ENCODE peak calls at places on chromosomes 3 and 15, in six cellular contexts. Y is esophagus squamous epithelium, M is left ventricle myocardium inferior, H is Peyer's patch, W is upper lobe of left lung, E is neuronal stem cell. A is an unnamed sample.

GRCh38 chr3:16866447-16867025 is 18.2 kb upstream of the PLCL2 start:
- DNase-seq in M (no peak), W (no peak), H (no peak), Y (no peak), E (no peak), A (no peak)

GRCh38 chr15:35014265-35014664 is 26.2 kb upstream of the ZNF770 start:
- DNase-seq in M (no peak), E (no peak), Y (no peak), W (no peak), H (no peak), A (no peak)

GRCh38 chr3:197736491-197737318 is at the start of gene RUBCN:
- DNase-seq in Y (peak; percentile 80), H (peak; percentile 97), E (peak; percentile 93), W (peak; percentile 98), M (peak; percentile 95), A (peak; percentile 97)

GRCh38 chr15:39869251-39869650 is 50.8 kb downstream of the GPR176 start:
- DNase-seq in Y (no peak), H (no peak), M (no peak), W (no peak), E (no peak), A (no peak)

GRCh38 chr3:194275721-194276120 is 75.4 kb downstream of the CPN2 start:
- DNase-seq in W (no peak), H (no peak), M (no peak), E (no peak), Y (no peak), A (no peak)

GRCh38 chr3:179801831-179802230 is 149.0 kb downstream of the USP13 start:
- DNase-seq in E (no peak), M (no peak), Y (no peak), W (no peak), H (no peak), A (no peak)

GRCh38 chr15:72222433-72222832 is 8.6 kb downstream of the PKM start:
- DNase-seq in W (no peak), M (peak; percentile 45), Y (no peak), E (no peak), H (peak; percentile 77), A (peak; percentile 79)

GRCh38 chr3:181383760-181384159 is 328.0 kb upstream of the SOX2 start:
- DNase-seq in H (no peak), W (no peak), Y (no peak), M (no peak), E (no peak), A (no peak)

GRCh38 chr3:10774129-10774670 is 41.8 kb upstream of the SLC6A11 start:
- DNase-seq in Y (no peak), H (no peak), E (no peak), M (no peak), W (no peak), A (no peak)

GRCh38 chr3:46076606-46077005 is 49.3 kb upstream of the XCR1 start:
- DNase-seq in E (no peak), Y (no peak), W (no peak), M (no peak), H (no peak), A (no peak)

GRCh38 chr3:143795849-143796248 is 52.4 kb downstream of the SLC9A9 start:
- DNase-seq in W (no peak), M (no peak), Y (no peak), E (no peak), H (no peak), A (no peak)

GRCh38 chr3:30544811-30545210 is 61.6 kb upstream of the TGFBR2 start:
- DNase-seq in W (no peak), Y (no peak), E (no peak), H (no peak), M (no peak), A (no peak)

GRCh38 chr15:29312387-29312786 is 42.8 kb upstream of the NSMCE3 start:
- DNase-seq in W (no peak), H (no peak), M (no peak), Y (no peak), E (no peak), A (no peak)

DNA sequence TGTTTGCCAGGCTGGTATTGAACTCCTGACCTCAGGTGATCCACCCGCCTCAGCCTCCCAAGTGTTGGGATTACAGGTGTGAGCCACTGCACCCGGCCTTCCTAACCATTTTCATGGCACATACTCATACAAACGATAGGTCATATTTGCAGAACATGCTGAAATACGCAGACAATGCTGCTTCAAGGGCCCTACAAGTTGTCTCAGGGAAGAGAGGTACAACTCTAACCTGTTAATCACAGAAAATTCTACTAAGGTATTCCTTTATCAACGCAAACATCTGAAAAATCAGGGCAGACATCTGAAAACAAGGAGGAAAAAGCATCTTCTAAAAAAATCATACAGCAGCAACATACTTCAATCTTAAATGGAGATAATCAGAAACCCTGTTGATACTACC is 39.9 kb downstream of the RAF1 start:
- DNase-seq in E (no peak), M (no peak), H (no peak), Y (no peak), W (no peak), A (no peak)
- H3K4me1 ChIP-seq in E (no peaks in the 10 kb centered on the region), M (peaks cover 83% of the 10 kb centered on the region), H (no peaks in the 10 kb centered on the region), Y (no peaks in the 10 kb centered on the region), W (peaks cover 33% of the 10 kb centered on the region), A (peaks cover 37% of the 10 kb centered on the region)

DNA sequence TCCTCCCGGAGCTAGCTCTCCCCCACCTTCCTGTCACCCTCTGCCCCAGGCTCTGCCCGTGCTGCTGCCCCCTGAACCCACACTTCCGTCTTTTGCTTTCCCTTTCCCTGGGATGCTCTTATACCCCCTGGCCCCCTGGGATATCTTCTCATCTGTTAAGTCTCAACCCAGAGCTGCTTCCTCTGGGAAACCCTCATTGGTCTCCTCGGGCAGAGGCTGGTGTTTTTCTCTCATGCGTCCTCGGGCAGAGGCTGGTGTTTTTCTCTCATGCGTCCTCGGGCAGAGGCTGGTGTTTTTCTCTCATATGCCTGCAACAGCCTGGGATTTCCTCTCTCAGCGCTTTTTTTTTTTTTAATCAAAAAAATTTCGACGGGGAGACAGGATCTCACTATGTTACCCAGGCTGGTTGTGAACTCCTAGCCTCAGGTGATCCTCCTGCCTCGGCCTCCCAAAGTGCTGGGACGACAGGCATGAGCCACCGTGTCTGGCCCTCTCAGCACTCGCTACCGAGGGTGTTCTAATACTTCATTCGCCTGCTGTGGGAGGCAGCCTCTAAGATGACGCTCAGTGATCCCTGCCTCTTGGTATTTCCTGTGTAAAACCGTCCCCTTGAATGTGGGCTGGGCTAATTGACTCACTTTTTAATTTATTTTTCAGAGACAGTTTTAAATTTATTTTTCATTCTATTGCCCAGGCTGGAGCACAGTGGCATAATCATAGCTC is 62.7 kb upstream of the TFRC start:
- DNase-seq in E (no peak), W (no peak), M (no peak), Y (no peak), H (no peak), A (no peak)
- H3K4me1 ChIP-seq in E (no peaks in the 10 kb centered on the region), W (peaks cover 17% of the 10 kb centered on the region), M (no peaks in the 10 kb centered on the region), Y (peaks cover 5% of the 10 kb centered on the region), H (no peaks in the 10 kb centered on the region), A (no peaks in the 10 kb centered on the region)

DNA sequence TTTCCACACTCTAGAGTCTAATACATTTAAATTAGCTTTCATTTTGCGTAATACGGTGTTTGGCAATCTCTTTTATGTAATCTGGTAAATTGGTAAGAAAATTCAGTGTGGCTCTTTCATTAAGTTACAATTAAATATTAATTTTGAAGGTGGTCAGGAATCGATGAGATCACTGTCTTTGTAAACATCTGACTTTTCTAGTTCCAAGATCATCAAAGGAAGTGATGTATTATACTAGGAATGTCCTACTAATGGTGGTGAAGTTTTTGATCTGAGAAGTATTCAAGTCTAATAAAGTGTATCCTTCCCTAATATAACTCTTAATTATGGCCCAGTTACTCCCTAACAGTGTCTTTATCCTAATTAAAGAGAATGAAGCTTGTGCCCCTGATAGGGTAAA is 1.1 kb upstream of the UTS2B start:
- DNase-seq in H (no peak), W (no peak), E (no peak), Y (no peak), M (no peak), A (no peak)
- H3K4me1 ChIP-seq in H (no peaks in the 10 kb centered on the region), W (peaks cover 21% of the 10 kb centered on the region), E (peaks cover 12% of the 10 kb centered on the region), Y (peaks cover 21% of the 10 kb centered on the region), M (peaks cover 81% of the 10 kb centered on the region), A (peaks cover 3% of the 10 kb centered on the region)

DNA sequence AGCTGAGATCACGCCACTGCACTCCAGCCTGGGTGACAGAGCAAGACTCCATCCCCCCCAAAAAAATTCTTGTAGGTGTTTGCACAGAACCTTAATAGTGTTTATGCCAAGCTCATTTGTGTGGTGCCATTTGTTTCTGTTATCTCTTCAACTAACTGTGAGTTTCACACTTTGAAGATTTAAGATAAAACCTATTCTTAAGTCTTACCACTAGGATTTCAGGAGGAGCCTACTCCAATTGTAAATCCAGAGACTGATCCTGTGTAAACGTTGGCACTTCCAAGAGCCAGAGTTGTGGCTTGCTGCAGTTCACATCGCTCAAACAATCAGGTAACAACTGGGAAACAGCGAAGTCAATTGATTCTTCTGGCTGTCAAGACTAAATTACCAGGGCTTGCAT is 242.4 kb upstream of the SATB1 start:
- DNase-seq in M (no peak), Y (no peak), W (no peak), H (no peak), E (no peak), A (no peak)
- H3K4me1 ChIP-seq in M (no peaks in the 10 kb centered on the region), Y (no peaks in the 10 kb centered on the region), W (no peaks in the 10 kb centered on the region), H (no peaks in the 10 kb centered on the region), E (no peaks in the 10 kb centered on the region), A (no peaks in the 10 kb centered on the region)

GRCh38 chr3:36911990-36912804 is 32.7 kb downstream of the TRANK1 start:
- DNase-seq in E (no peak), W (no peak), H (no peak), M (no peak), Y (peak; percentile 3), A (no peak)
- H3K4me1 ChIP-seq in E (no peaks in the 10 kb centered on the region), W (peaks cover 32% of the 10 kb centered on the region), H (no peaks in the 10 kb centered on the region), M (peaks cover 16% of the 10 kb centered on the region), Y (peaks cover 17% of the 10 kb centered on the region), A (peaks cover 4% of the 10 kb centered on the region)

DNA sequence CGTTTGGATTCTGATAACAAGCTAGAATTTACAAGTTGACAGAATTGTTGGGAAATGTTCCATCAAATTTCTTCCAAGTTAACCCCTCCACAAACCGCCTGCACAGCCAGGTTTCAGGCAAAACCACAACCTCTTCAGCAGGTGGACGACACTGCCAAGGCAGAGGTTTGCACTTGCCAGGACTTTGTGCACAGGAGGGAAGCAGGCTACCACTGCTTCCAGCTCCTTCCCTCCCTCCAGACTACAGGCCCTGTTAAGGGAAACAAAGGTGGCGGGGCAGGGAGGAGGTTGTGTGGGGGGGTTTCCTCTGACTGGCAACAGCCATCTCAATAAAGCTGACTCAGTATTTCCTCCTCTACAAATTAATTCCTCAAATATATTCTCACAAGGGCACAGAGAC is 42.2 kb downstream of the TBC1D2B start:
- DNase-seq in W (no peak), H (peak; percentile 67), Y (no peak), M (no peak), E (no peak), A (no peak)
- H3K4me1 ChIP-seq in W (peaks cover 71% of the 10 kb centered on the region), H (no peaks in the 10 kb centered on the region), Y (peaks cover 32% of the 10 kb centered on the region), M (peaks cover 60% of the 10 kb centered on the region), E (peaks cover 9% of the 10 kb centered on the region), A (peaks cover 5% of the 10 kb centered on the region)

GRCh38 chr3:131714585-131715220 is 211.9 kb upstream of the MRPL3 start:
- DNase-seq in W (no peak), H (no peak), M (no peak), Y (no peak), E (no peak), A (no peak)
- H3K4me1 ChIP-seq in W (no peaks in the 10 kb centered on the region), H (no peaks in the 10 kb centered on the region), M (no peaks in the 10 kb centered on the region), Y (no peaks in the 10 kb centered on the region), E (peaks cover 3% of the 10 kb centered on the region), A (no peaks in the 10 kb centered on the region)

A was measured in ascending aorta.